ENCODE peak calls at places on chromosome 4, in six cellular contexts. Q, V, A, H, C and B are unnamed samples. For H3K4me1, the result is how much of the 10 kb centered on the place peaks cover.

GRCh38 chr4:79042079-79042674 is 102.9 kb upstream of the PAQR3 start:
- DNase-seq in A (peak), V (no peak), C (no peak), H (no peak), Q (no peak), B (peak)

GRCh38 chr4:66097271-66097670 is 427.0 kb upstream of the EPHA5 start:
- DNase-seq in Q (no peak), A (no peak), H (no peak), V (no peak), C (no peak), B (no peak)

GRCh38 chr4:140335076-140335475 is 38.4 kb upstream of the SCOC start:
- DNase-seq in H (no peak), Q (no peak), V (no peak), A (no peak), C (no peak), B (no peak)

GRCh38 chr4:52961666-52962412 is 99.7 kb downstream of the RASL11B start:
- DNase-seq in C (no peak), H (no peak), Q (no peak), V (no peak), A (no peak), B (no peak)

GRCh38 chr4:62528874-62529273 is 1328.7 kb downstream of the ADGRL3 start:
- DNase-seq in Q (no peak), H (no peak), A (no peak), C (no peak), V (no peak), B (peak)

GRCh38 chr4:17030543-17030942 is 132.1 kb upstream of the LDB2 start:
- DNase-seq in Q (no peak), C (no peak), H (no peak), A (no peak), V (peak), B (peak)

GRCh38 chr4:4791299-4791798 is 68.1 kb upstream of the MSX1 start:
- DNase-seq in A (no peak), H (no peak), V (peak), Q (no peak), C (no peak), B (no peak)

GRCh38 chr4:10117424-10118354 is 1.1 kb upstream of the WDR1 start:
- DNase-seq in Q (no peak), A (peak), V (peak), C (no peak), H (no peak), B (no peak)

GRCh38 chr4:85938062-85938461 is 421.8 kb downstream of the MAPK10 start:
- DNase-seq in V (no peak), Q (no peak), A (no peak), C (no peak), H (no peak), B (no peak)

GRCh38 chr4:40594261-40595178 is 35.1 kb downstream of the RBM47 start:
- DNase-seq in V (no peak), C (no peak), Q (no peak), A (no peak), H (no peak), B (peak)

GRCh38 chr4:83009529-83009928 is 1.1 kb downstream of the LIN54 start:
- DNase-seq in Q (no peak), V (no peak), A (no peak), C (no peak), H (no peak), B (peak)

GRCh38 chr4:87339440-87339839 is 16.8 kb upstream of the HSD17B13 start:
- DNase-seq in V (no peak), Q (no peak), A (no peak), C (no peak), H (no peak), B (no peak)

GRCh38 chr4:1410491-1411325 is 4.5 kb upstream of the NKX1-1 start:
- DNase-seq in H (no peak), V (no peak), A (peak), Q (no peak), C (peak), B (no peak)

GRCh38 chr4:61336911-61337310 is 136.8 kb downstream of the ADGRL3 start:
- DNase-seq in A (no peak), V (no peak), Q (no peak), H (no peak), C (no peak), B (no peak)

GRCh38 chr4:180542445-180543100 is 1700.6 kb upstream of the TENM3 start:
- DNase-seq in H (no peak), C (no peak), V (no peak), A (no peak), Q (no peak), B (peak)

GRCh38 chr4:70895846-70896435 is 6.2 kb upstream of the MOB1B start:
- DNase-seq in Q (no peak), V (no peak), C (no peak), H (no peak), A (no peak), B (no peak)

GRCh38 chr4:174521800-174522182 is 497 bp downstream of the HPGD start:
- DNase-seq in V (peak), H (no peak), A (no peak), Q (no peak), C (no peak), B (peak)

GRCh38 chr4:138650917-138651564 is 364.5 kb upstream of the NOCT start:
- DNase-seq in V (peak), Q (no peak), C (no peak), H (no peak), A (no peak), B (peak)

GRCh38 chr4:174716986-174717770 is 111.9 kb downstream of the GLRA3 start:
- DNase-seq in A (no peak), H (no peak), V (no peak), C (no peak), Q (no peak), B (no peak)

GRCh38 chr4:167930171-167930570 is 162.2 kb upstream of the ANXA10 start:
- DNase-seq in A (no peak), V (no peak), C (no peak), H (no peak), Q (no peak), B (no peak)

GRCh38 chr4:12724520-12724919 is 759.6 kb downstream of the RAB28 start:
- DNase-seq in C (no peak), H (no peak), Q (no peak), V (no peak), A (no peak), B (no peak)

GRCh38 chr4:15459706-15460105 is 10.0 kb upstream of the CC2D2A start:
- DNase-seq in V (no peak), H (no peak), Q (no peak), C (no peak), A (no peak), B (no peak)

GRCh38 chr4:120395746-120396145 is 329.1 kb upstream of the MAD2L1 start:
- DNase-seq in H (no peak), V (no peak), C (no peak), A (no peak), Q (no peak), B (no peak)

GRCh38 chr4:8580321-8581093 is at the start of gene GPR78:
- DNase-seq in C (peak), Q (no peak), H (no peak), A (peak), V (peak), B (no peak)

GRCh38 chr4:98851806-98852205 is 77.1 kb downstream of the EIF4E start:
- DNase-seq in H (no peak), A (no peak), V (no peak), Q (no peak), C (no peak), B (no peak)

GRCh38 chr4:95165926-95166524 is 382.7 kb downstream of the UNC5C start:
- DNase-seq in H (no peak), V (no peak), C (no peak), A (peak), Q (no peak), B (peak)

GRCh38 chr4:21949073-21949457 is 493 bp upstream of the KCNIP4 start:
- DNase-seq in A (no peak), Q (no peak), H (no peak), V (peak), C (no peak), B (no peak)
- H3K27ac ChIP-seq in A (no peak), Q (no peak), H (no peak), V (peak), C (no peak), B (no peak)

GRCh38 chr4:109658871-109659410 is 44.3 kb downstream of the CASP6 start:
- DNase-seq in C (no peak), H (no peak), V (no peak), Q (no peak), A (no peak), B (no peak)
- TF ChIP-seq CTCF in C (peak), H (no peak), V (peak), Q (no peak), A (peak), B (peak)

DNA sequence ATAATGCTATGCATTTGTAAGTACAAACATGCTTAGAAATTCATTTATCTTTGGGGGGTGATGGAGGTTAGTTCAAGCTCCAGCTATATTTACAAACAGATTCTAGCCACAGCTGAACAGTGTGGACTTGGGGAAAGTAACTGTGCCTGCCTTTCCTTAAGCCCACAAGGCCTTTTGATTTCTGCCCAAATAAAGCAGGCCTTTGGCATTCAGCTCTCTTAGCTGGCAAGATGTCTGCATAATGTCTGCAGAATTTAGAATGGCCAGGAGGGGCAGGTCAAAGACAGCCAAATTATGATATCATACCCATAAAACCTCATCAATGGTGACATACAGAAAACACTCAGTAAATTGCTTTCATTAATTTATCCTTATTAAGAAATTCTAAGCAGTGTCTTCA is 538.6 kb upstream of the NR3C2 start:
- DNase-seq in Q (no peak), H (no peak), V (no peak), C (no peak), A (no peak), B (no peak)
- H3K4me1 ChIP-seq in Q (under half), H (under half), V (under half), C (under half), A (under half), B (under half)

GRCh38 chr4:101037249-101037648 is 310.1 kb downstream of the PPP3CA start:
- DNase-seq in H (no peak), V (no peak), C (no peak), Q (no peak), A (no peak), B (peak)
- H3K27ac ChIP-seq in H (no peak), V (no peak), C (no peak), Q (no peak), A (no peak), B (no peak)